ENCODE peak calls at places on chromosome 6, in eight cellular contexts. One of them, this sample, is unnamed.

GRCh38 chr6:15511248-15512125 is 151.3 kb downstream of the DTNBP1 start:
- DNase-seq in T follicular helper cell: no peak
- DNase-seq in cardiac fibroblast: no peak
- DNase-seq in ureter: no peak
- DNase-seq in GM23248: no peak
- DNase-seq in foreskin fibroblast: no peak
- DNase-seq in CD8-positive, alpha-beta T cell: no peak
- DNase-seq in NCI-H1105 treated with DMSO at 0.1 percent for 48 hours: no peak
- DNase-seq in this sample: no peak

GRCh38 chr6:2353412-2354137 is 108.2 kb upstream of the GMDS start:
- DNase-seq in T follicular helper cell: peak
- DNase-seq in cardiac fibroblast: peak
- DNase-seq in ureter: peak
- DNase-seq in GM23248: peak
- DNase-seq in foreskin fibroblast: peak
- DNase-seq in CD8-positive, alpha-beta T cell: peak
- DNase-seq in NCI-H1105 treated with DMSO at 0.1 percent for 48 hours: peak
- DNase-seq in this sample: peak

GRCh38 chr6:88492824-88493223 is 326.7 kb upstream of the CNR1 start:
- DNase-seq in T follicular helper cell: no peak
- DNase-seq in cardiac fibroblast: peak
- DNase-seq in ureter: no peak
- DNase-seq in GM23248: peak
- DNase-seq in foreskin fibroblast: peak
- DNase-seq in CD8-positive, alpha-beta T cell: no peak
- DNase-seq in NCI-H1105 treated with DMSO at 0.1 percent for 48 hours: no peak
- DNase-seq in this sample: peak

GRCh38 chr6:168607272-168608112 is 166.5 kb downstream of the SMOC2 start:
- DNase-seq in T follicular helper cell: no peak
- DNase-seq in cardiac fibroblast: no peak
- DNase-seq in ureter: no peak
- DNase-seq in GM23248: no peak
- DNase-seq in foreskin fibroblast: no peak
- DNase-seq in CD8-positive, alpha-beta T cell: no peak
- DNase-seq in NCI-H1105 treated with DMSO at 0.1 percent for 48 hours: peak
- DNase-seq in this sample: no peak

GRCh38 chr6:111119550-111120329 is 32.4 kb downstream of the SLC16A10 start:
- DNase-seq in T follicular helper cell: no peak
- DNase-seq in cardiac fibroblast: peak
- DNase-seq in ureter: no peak
- DNase-seq in GM23248: no peak
- DNase-seq in foreskin fibroblast: no peak
- DNase-seq in CD8-positive, alpha-beta T cell: no peak
- DNase-seq in NCI-H1105 treated with DMSO at 0.1 percent for 48 hours: no peak
- DNase-seq in this sample: peak

GRCh38 chr6:11214438-11214837 is 18.0 kb downstream of the NEDD9 start:
- DNase-seq in T follicular helper cell: no peak
- DNase-seq in cardiac fibroblast: no peak
- DNase-seq in ureter: no peak
- DNase-seq in GM23248: no peak
- DNase-seq in foreskin fibroblast: peak
- DNase-seq in CD8-positive, alpha-beta T cell: no peak
- DNase-seq in NCI-H1105 treated with DMSO at 0.1 percent for 48 hours: no peak
- DNase-seq in this sample: no peak

GRCh38 chr6:6746334-6746969 is 157.9 kb downstream of the LY86 start:
- DNase-seq in T follicular helper cell: no peak
- DNase-seq in cardiac fibroblast: no peak
- DNase-seq in ureter: no peak
- DNase-seq in GM23248: no peak
- DNase-seq in foreskin fibroblast: no peak
- DNase-seq in CD8-positive, alpha-beta T cell: no peak
- DNase-seq in NCI-H1105 treated with DMSO at 0.1 percent for 48 hours: no peak
- DNase-seq in this sample: no peak

GRCh38 chr6:43276180-43277082 is 21.6 kb upstream of the SLC22A7 start:
- DNase-seq in T follicular helper cell: peak
- DNase-seq in cardiac fibroblast: no peak
- DNase-seq in ureter: no peak
- DNase-seq in GM23248: peak
- DNase-seq in foreskin fibroblast: no peak
- DNase-seq in CD8-positive, alpha-beta T cell: peak
- DNase-seq in NCI-H1105 treated with DMSO at 0.1 percent for 48 hours: no peak
- DNase-seq in this sample: no peak

GRCh38 chr6:2578729-2579128 is 172.0 kb downstream of the MYLK4 start:
- DNase-seq in T follicular helper cell: no peak
- DNase-seq in cardiac fibroblast: peak
- DNase-seq in ureter: no peak
- DNase-seq in GM23248: peak
- DNase-seq in foreskin fibroblast: peak
- DNase-seq in CD8-positive, alpha-beta T cell: no peak
- DNase-seq in NCI-H1105 treated with DMSO at 0.1 percent for 48 hours: no peak
- DNase-seq in this sample: peak

GRCh38 chr6:5786321-5787053 is 220.2 kb downstream of the NRN1 start:
- DNase-seq in T follicular helper cell: no peak
- DNase-seq in cardiac fibroblast: no peak
- DNase-seq in ureter: no peak
- DNase-seq in GM23248: no peak
- DNase-seq in foreskin fibroblast: no peak
- DNase-seq in CD8-positive, alpha-beta T cell: no peak
- DNase-seq in NCI-H1105 treated with DMSO at 0.1 percent for 48 hours: no peak
- DNase-seq in this sample: no peak

This sample was measured in iris pigment epithelial cell.